ENCODE peak calls at places on chromosomes 5 and 9, in five cellular contexts. K, S, Q, N and M are unnamed samples.

GRCh38 chr9:114592356-114592755 is 4.8 kb downstream of the ATP6V1G1 start:
- DNase-seq in S (no peak), Q (no peak), N (no peak), K (no peak), M (peak)

GRCh38 chr5:68445257-68446069 is 229.9 kb downstream of the PIK3R1 start:
- DNase-seq in K (no peak), Q (no peak), S (no peak), N (no peak), M (no peak)

GRCh38 chr9:2576631-2577030 is 45.0 kb upstream of the VLDLR start:
- DNase-seq in S (no peak), N (no peak), Q (peak), K (no peak), M (no peak)

GRCh38 chr9:129609486-129610192 is 11.3 kb downstream of the C9orf50 start:
- DNase-seq in N (no peak), Q (no peak), S (no peak), K (no peak), M (no peak)

GRCh38 chr9:82152181-82152580 is 163.6 kb downstream of the SPATA31D1 start:
- DNase-seq in K (no peak), S (no peak), Q (no peak), N (no peak), M (peak)

GRCh38 chr5:118863345-118863744 is 125.0 kb downstream of the DTWD2 start:
- DNase-seq in S (no peak), N (no peak), K (no peak), Q (no peak), M (peak)

GRCh38 chr5:79845448-79846197 is 145.4 kb downstream of the MTX3 start:
- DNase-seq in S (no peak), Q (no peak), K (no peak), N (no peak), M (peak)

GRCh38 chr5:175457466-175457865 is 13.5 kb upstream of the DRD1 start:
- DNase-seq in K (no peak), Q (no peak), S (no peak), N (no peak), M (peak)

GRCh38 chr9:76191493-76191892 is 202.7 kb downstream of the RFK start:
- DNase-seq in N (no peak), K (no peak), Q (no peak), S (no peak), M (no peak)

GRCh38 chr9:114811301-114811700 is 5.5 kb upstream of the TNFSF15 start:
- DNase-seq in N (no peak), Q (no peak), S (no peak), K (no peak), M (no peak)